ENCODE peak calls at places on chromosomes 7 and 10, in eight cellular contexts. One of them, this sample, is unnamed.

GRCh38 chr10:58950618-58951017 is 225.8 kb upstream of the PHYHIPL start:
- DNase-seq in cardiac muscle cell: no peak
- DNase-seq in foreskin fibroblast: no peak
- DNase-seq in hepatocyte: no peak
- DNase-seq in mucosa of descending colon: no peak
- DNase-seq in choroid plexus epithelial cell: peak
- DNase-seq in brain microvascular endothelial cell: no peak
- DNase-seq in astrocyte: peak
- DNase-seq in this sample: no peak

GRCh38 chr7:120996333-120996982 is 7.9 kb downstream of the CPED1 start:
- DNase-seq in foreskin fibroblast: peak
- DNase-seq in choroid plexus epithelial cell: peak
- DNase-seq in mucosa of descending colon: no peak
- DNase-seq in brain microvascular endothelial cell: peak
- DNase-seq in cardiac muscle cell: no peak
- DNase-seq in astrocyte: peak
- DNase-seq in hepatocyte: peak
- DNase-seq in this sample: peak

GRCh38 chr7:42925630-42926029 is 6.3 kb downstream of the PSMA2 start:
- DNase-seq in choroid plexus epithelial cell: no peak
- DNase-seq in astrocyte: no peak
- DNase-seq in mucosa of descending colon: no peak
- DNase-seq in cardiac muscle cell: no peak
- DNase-seq in brain microvascular endothelial cell: no peak
- DNase-seq in foreskin fibroblast: no peak
- DNase-seq in hepatocyte: no peak
- DNase-seq in this sample: no peak

GRCh38 chr7:25360471-25360870 is 132.2 kb upstream of the NPVF start:
- DNase-seq in cardiac muscle cell: no peak
- DNase-seq in choroid plexus epithelial cell: no peak
- DNase-seq in brain microvascular endothelial cell: no peak
- DNase-seq in foreskin fibroblast: no peak
- DNase-seq in hepatocyte: peak
- DNase-seq in astrocyte: no peak
- DNase-seq in mucosa of descending colon: no peak
- DNase-seq in this sample: no peak

GRCh38 chr10:70771311-70772194 is 13.6 kb downstream of the TBATA start:
- DNase-seq in astrocyte: no peak
- DNase-seq in foreskin fibroblast: no peak
- DNase-seq in brain microvascular endothelial cell: no peak
- DNase-seq in choroid plexus epithelial cell: no peak
- DNase-seq in cardiac muscle cell: no peak
- DNase-seq in mucosa of descending colon: no peak
- DNase-seq in hepatocyte: no peak
- DNase-seq in this sample: no peak

GRCh38 chr7:100829150-100829716 is 1.9 kb upstream of the EPHB4 start:
- DNase-seq in choroid plexus epithelial cell: no peak
- DNase-seq in mucosa of descending colon: peak
- DNase-seq in cardiac muscle cell: peak
- DNase-seq in hepatocyte: no peak
- DNase-seq in astrocyte: no peak
- DNase-seq in foreskin fibroblast: no peak
- DNase-seq in brain microvascular endothelial cell: no peak
- DNase-seq in this sample: no peak

GRCh38 chr7:123748171-123748733 is 551 bp downstream of the WASL start:
- DNase-seq in choroid plexus epithelial cell: peak
- DNase-seq in cardiac muscle cell: peak
- DNase-seq in hepatocyte: peak
- DNase-seq in mucosa of descending colon: peak
- DNase-seq in foreskin fibroblast: peak
- DNase-seq in brain microvascular endothelial cell: peak
- DNase-seq in astrocyte: no peak
- DNase-seq in this sample: peak

GRCh38 chr10:97109562-97109961 is 76.2 kb downstream of the SLIT1 start:
- DNase-seq in brain microvascular endothelial cell: no peak
- DNase-seq in cardiac muscle cell: no peak
- DNase-seq in astrocyte: no peak
- DNase-seq in mucosa of descending colon: no peak
- DNase-seq in hepatocyte: no peak
- DNase-seq in choroid plexus epithelial cell: no peak
- DNase-seq in foreskin fibroblast: no peak
- DNase-seq in this sample: no peak

GRCh38 chr7:51230723-51231122 is 85.9 kb downstream of the COBL start:
- DNase-seq in mucosa of descending colon: no peak
- DNase-seq in brain microvascular endothelial cell: no peak
- DNase-seq in choroid plexus epithelial cell: no peak
- DNase-seq in foreskin fibroblast: no peak
- DNase-seq in astrocyte: no peak
- DNase-seq in cardiac muscle cell: no peak
- DNase-seq in hepatocyte: no peak
- DNase-seq in this sample: no peak

GRCh38 chr10:2111936-2112335 is 374.6 kb upstream of the ADARB2 start:
- DNase-seq in choroid plexus epithelial cell: peak
- DNase-seq in hepatocyte: peak
- DNase-seq in astrocyte: peak
- DNase-seq in cardiac muscle cell: no peak
- DNase-seq in mucosa of descending colon: no peak
- DNase-seq in brain microvascular endothelial cell: peak
- DNase-seq in foreskin fibroblast: no peak
- DNase-seq in this sample: no peak

GRCh38 chr10:62911210-62911963 is 95.2 kb upstream of the EGR2 start:
- DNase-seq in astrocyte: no peak
- DNase-seq in cardiac muscle cell: no peak
- DNase-seq in foreskin fibroblast: no peak
- DNase-seq in brain microvascular endothelial cell: no peak
- DNase-seq in mucosa of descending colon: no peak
- DNase-seq in choroid plexus epithelial cell: no peak
- DNase-seq in hepatocyte: no peak
- DNase-seq in this sample: peak

GRCh38 chr10:125003146-125003900 is 61.4 kb downstream of the ZRANB1 start:
- DNase-seq in cardiac muscle cell: no peak
- DNase-seq in choroid plexus epithelial cell: no peak
- DNase-seq in mucosa of descending colon: peak
- DNase-seq in astrocyte: no peak
- DNase-seq in brain microvascular endothelial cell: no peak
- DNase-seq in hepatocyte: no peak
- DNase-seq in foreskin fibroblast: no peak
- DNase-seq in this sample: no peak
- TF ChIP-seq CTCF in cardiac muscle cell: peak
- TF ChIP-seq CTCF in choroid plexus epithelial cell: peak
- TF ChIP-seq CTCF in mucosa of descending colon: no peak
- TF ChIP-seq CTCF in astrocyte: no peak
- TF ChIP-seq CTCF in brain microvascular endothelial cell: peak
- TF ChIP-seq CTCF in hepatocyte: no peak
- TF ChIP-seq CTCF in foreskin fibroblast: no peak
- TF ChIP-seq CTCF in this sample: no peak

DNA sequence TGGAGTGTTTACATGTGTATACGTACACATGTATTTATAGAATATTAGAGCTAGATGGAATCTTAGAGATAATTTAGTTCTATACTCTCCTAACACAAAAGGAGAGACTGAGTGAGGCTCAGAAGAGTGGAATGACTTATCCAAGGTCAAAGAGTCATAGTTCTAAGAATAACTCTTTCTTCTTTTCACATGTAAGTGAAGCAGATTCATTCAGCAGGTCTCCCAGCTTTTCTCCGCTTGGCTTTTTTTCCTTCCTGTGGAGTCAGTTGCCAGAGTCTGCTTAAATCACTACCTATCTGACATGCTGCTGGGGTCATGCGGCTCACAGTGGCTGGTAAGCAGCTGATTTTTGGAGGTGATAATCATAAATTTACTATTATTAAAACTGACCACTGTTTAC is 432.1 kb downstream of the PLXDC2 start:
- DNase-seq in hepatocyte: no peak
- DNase-seq in choroid plexus epithelial cell: peak
- DNase-seq in cardiac muscle cell: peak
- DNase-seq in astrocyte: no peak
- DNase-seq in mucosa of descending colon: no peak
- DNase-seq in foreskin fibroblast: no peak
- DNase-seq in brain microvascular endothelial cell: no peak
- DNase-seq in this sample: no peak
- H3K4me3 ChIP-seq in hepatocyte: no peak
- H3K4me3 ChIP-seq in choroid plexus epithelial cell: no peak
- H3K4me3 ChIP-seq in cardiac muscle cell: no peak
- H3K4me3 ChIP-seq in astrocyte: no peak
- H3K4me3 ChIP-seq in mucosa of descending colon: no peak
- H3K4me3 ChIP-seq in foreskin fibroblast: no peak
- H3K4me3 ChIP-seq in brain microvascular endothelial cell: no peak
- H3K4me3 ChIP-seq in this sample: no peak

GRCh38 chr10:49270565-49270964 is 28.4 kb upstream of the C10orf71 start:
- DNase-seq in choroid plexus epithelial cell: no peak
- DNase-seq in cardiac muscle cell: no peak
- DNase-seq in brain microvascular endothelial cell: no peak
- DNase-seq in foreskin fibroblast: no peak
- DNase-seq in astrocyte: no peak
- DNase-seq in hepatocyte: no peak
- DNase-seq in mucosa of descending colon: no peak
- DNase-seq in this sample: no peak
- TF ChIP-seq CTCF in choroid plexus epithelial cell: no peak
- TF ChIP-seq CTCF in cardiac muscle cell: no peak
- TF ChIP-seq CTCF in brain microvascular endothelial cell: no peak
- TF ChIP-seq CTCF in foreskin fibroblast: no peak
- TF ChIP-seq CTCF in astrocyte: no peak
- TF ChIP-seq CTCF in hepatocyte: no peak
- TF ChIP-seq CTCF in mucosa of descending colon: no peak
- TF ChIP-seq CTCF in this sample: no peak

DNA sequence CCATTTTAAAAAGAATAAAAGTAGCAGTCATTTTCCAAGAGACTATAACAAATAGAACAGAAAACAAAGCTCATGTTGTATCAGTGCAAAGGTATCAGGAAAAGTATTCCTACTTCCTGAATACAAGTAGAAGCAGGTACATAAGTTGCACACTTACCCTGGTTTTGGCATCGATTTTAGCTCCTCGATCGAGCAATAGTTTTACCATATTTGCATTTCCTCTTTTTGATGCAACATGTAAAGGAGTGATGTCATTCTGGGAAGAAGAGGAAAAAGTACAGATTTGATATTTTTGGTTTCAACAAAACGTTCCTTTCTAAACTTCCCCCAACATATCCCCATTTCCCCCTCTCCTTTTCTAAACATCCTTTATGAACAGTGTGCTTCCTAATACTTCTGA is 155.1 kb downstream of the ANK3 start:
- DNase-seq in foreskin fibroblast: no peak
- DNase-seq in hepatocyte: no peak
- DNase-seq in mucosa of descending colon: no peak
- DNase-seq in choroid plexus epithelial cell: no peak
- DNase-seq in brain microvascular endothelial cell: no peak
- DNase-seq in astrocyte: no peak
- DNase-seq in cardiac muscle cell: no peak
- DNase-seq in this sample: no peak
- H3K4me3 ChIP-seq in foreskin fibroblast: no peak
- H3K4me3 ChIP-seq in hepatocyte: no peak
- H3K4me3 ChIP-seq in mucosa of descending colon: no peak
- H3K4me3 ChIP-seq in choroid plexus epithelial cell: no peak
- H3K4me3 ChIP-seq in brain microvascular endothelial cell: no peak
- H3K4me3 ChIP-seq in astrocyte: no peak
- H3K4me3 ChIP-seq in cardiac muscle cell: no peak
- H3K4me3 ChIP-seq in this sample: no peak

DNA sequence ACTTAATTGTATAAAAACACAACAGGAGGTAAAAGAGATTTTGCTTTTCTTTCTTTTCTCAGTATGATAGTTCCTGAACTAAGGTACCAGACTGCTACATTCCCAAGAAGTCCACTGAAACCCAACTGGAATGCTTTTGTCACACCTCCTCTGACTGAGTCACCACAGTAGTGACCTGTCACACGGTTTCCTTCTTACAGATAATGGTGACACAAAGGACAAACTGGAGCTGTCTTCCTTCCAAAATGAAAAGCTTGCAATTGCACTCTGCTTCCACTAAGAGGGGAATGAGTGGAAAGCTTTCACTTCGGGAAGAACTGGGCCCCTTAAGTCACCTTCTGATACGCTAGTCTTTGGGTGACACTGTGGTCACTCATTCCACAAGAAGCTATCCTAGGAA is 122.2 kb downstream of the KMT2E start:
- DNase-seq in choroid plexus epithelial cell: no peak
- DNase-seq in foreskin fibroblast: no peak
- DNase-seq in brain microvascular endothelial cell: no peak
- DNase-seq in mucosa of descending colon: no peak
- DNase-seq in astrocyte: no peak
- DNase-seq in cardiac muscle cell: peak
- DNase-seq in hepatocyte: peak
- DNase-seq in this sample: no peak
- TF ChIP-seq CTCF in choroid plexus epithelial cell: peak
- TF ChIP-seq CTCF in foreskin fibroblast: no peak
- TF ChIP-seq CTCF in brain microvascular endothelial cell: peak
- TF ChIP-seq CTCF in mucosa of descending colon: no peak
- TF ChIP-seq CTCF in astrocyte: peak
- TF ChIP-seq CTCF in cardiac muscle cell: peak
- TF ChIP-seq CTCF in hepatocyte: peak
- TF ChIP-seq CTCF in this sample: peak

GRCh38 chr7:154574235-154574634 is 428.7 kb downstream of the PAXIP1 start:
- DNase-seq in mucosa of descending colon: no peak
- DNase-seq in foreskin fibroblast: no peak
- DNase-seq in brain microvascular endothelial cell: no peak
- DNase-seq in astrocyte: no peak
- DNase-seq in cardiac muscle cell: no peak
- DNase-seq in choroid plexus epithelial cell: no peak
- DNase-seq in hepatocyte: no peak
- DNase-seq in this sample: no peak

GRCh38 chr7:154568346-154568745 is 434.6 kb downstream of the PAXIP1 start:
- DNase-seq in choroid plexus epithelial cell: no peak
- DNase-seq in astrocyte: peak
- DNase-seq in mucosa of descending colon: no peak
- DNase-seq in cardiac muscle cell: no peak
- DNase-seq in brain microvascular endothelial cell: no peak
- DNase-seq in foreskin fibroblast: no peak
- DNase-seq in hepatocyte: no peak
- DNase-seq in this sample: no peak

GRCh38 chr7:154575497-154575896 is 427.4 kb downstream of the PAXIP1 start:
- DNase-seq in astrocyte: peak
- DNase-seq in cardiac muscle cell: no peak
- DNase-seq in brain microvascular endothelial cell: no peak
- DNase-seq in hepatocyte: no peak
- DNase-seq in foreskin fibroblast: no peak
- DNase-seq in choroid plexus epithelial cell: no peak
- DNase-seq in mucosa of descending colon: no peak
- DNase-seq in this sample: no peak

GRCh38 chr7:154569916-154570315 is 433.0 kb downstream of the PAXIP1 start:
- DNase-seq in mucosa of descending colon: no peak
- DNase-seq in hepatocyte: no peak
- DNase-seq in foreskin fibroblast: no peak
- DNase-seq in brain microvascular endothelial cell: no peak
- DNase-seq in choroid plexus epithelial cell: no peak
- DNase-seq in astrocyte: peak
- DNase-seq in cardiac muscle cell: no peak
- DNase-seq in this sample: no peak

DNA sequence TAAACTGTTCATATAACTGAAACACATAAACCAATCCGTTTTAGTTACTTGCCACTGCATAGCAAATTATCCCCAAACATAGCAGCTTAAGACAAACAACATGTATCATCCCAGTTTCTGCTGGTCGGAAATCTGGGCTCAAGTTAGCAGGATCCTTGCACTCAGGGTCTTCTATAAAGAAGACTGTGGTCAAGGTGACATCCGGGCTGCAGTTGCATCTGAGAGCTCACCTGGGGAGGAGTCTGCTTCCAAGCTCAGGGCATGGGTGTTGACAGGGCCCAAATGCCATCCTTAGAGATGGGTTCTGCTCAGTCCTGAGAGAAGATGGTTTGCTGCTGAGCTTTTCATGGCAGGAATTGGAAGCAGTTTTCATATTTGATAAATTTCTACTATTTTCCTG is 431.2 kb downstream of the PAXIP1 start:
- DNase-seq in foreskin fibroblast: no peak
- DNase-seq in astrocyte: no peak
- DNase-seq in choroid plexus epithelial cell: no peak
- DNase-seq in cardiac muscle cell: no peak
- DNase-seq in brain microvascular endothelial cell: no peak
- DNase-seq in hepatocyte: no peak
- DNase-seq in mucosa of descending colon: no peak
- DNase-seq in this sample: no peak
- H3K4me3 ChIP-seq in foreskin fibroblast: no peak
- H3K4me3 ChIP-seq in astrocyte: no peak
- H3K4me3 ChIP-seq in choroid plexus epithelial cell: no peak
- H3K4me3 ChIP-seq in cardiac muscle cell: no peak
- H3K4me3 ChIP-seq in brain microvascular endothelial cell: no peak
- H3K4me3 ChIP-seq in hepatocyte: no peak
- H3K4me3 ChIP-seq in mucosa of descending colon: no peak
- H3K4me3 ChIP-seq in this sample: no peak